ENCODE peak calls at places on chromosomes 5 and 9, in ten cellular contexts. One of them, this sample, is unnamed.
A peak's percentile ranks its signal among the peaks of the same experiment; 100 is the strongest.

GRCh38 chr9:114364528-114365041 is 23.2 kb downstream of the AKNA start:
- DNase-seq in lower leg skin: no peak
- DNase-seq in IMR-90: no peak
- DNase-seq in HCT116: no peak
- DNase-seq in adrenal gland: no peak
- DNase-seq in tibial nerve: no peak
- DNase-seq in transverse colon: no peak
- DNase-seq in sigmoid colon: no peak
- DNase-seq in spleen: no peak
- DNase-seq in K562: no peak
- DNase-seq in this sample: no peak

GRCh38 chr9:88537743-88538055 is 2.7 kb downstream of the NXNL2 start:
- DNase-seq in lower leg skin: peak; percentile 89
- DNase-seq in IMR-90: peak; percentile 87
- DNase-seq in HCT116: no peak
- DNase-seq in adrenal gland: peak; percentile 61
- DNase-seq in tibial nerve: peak; percentile 62
- DNase-seq in transverse colon: peak; percentile 20
- DNase-seq in sigmoid colon: peak; percentile 87
- DNase-seq in spleen: peak; percentile 58
- DNase-seq in K562: no peak
- DNase-seq in this sample: peak; percentile 94

GRCh38 chr5:112923148-112923917 is 1.3 kb upstream of the REEP5 start:
- DNase-seq in lower leg skin: no peak
- DNase-seq in IMR-90: no peak
- DNase-seq in HCT116: no peak
- DNase-seq in adrenal gland: no peak
- DNase-seq in tibial nerve: no peak
- DNase-seq in transverse colon: no peak
- DNase-seq in sigmoid colon: no peak
- DNase-seq in spleen: no peak
- DNase-seq in K562: no peak
- DNase-seq in this sample: no peak

GRCh38 chr9:112447283-112447761 is 39.3 kb upstream of the KIAA1958 start:
- DNase-seq in lower leg skin: no peak
- DNase-seq in IMR-90: peak; percentile 68
- DNase-seq in HCT116: no peak
- DNase-seq in adrenal gland: peak; percentile 35
- DNase-seq in tibial nerve: no peak
- DNase-seq in transverse colon: no peak
- DNase-seq in sigmoid colon: no peak
- DNase-seq in spleen: no peak
- DNase-seq in K562: no peak
- DNase-seq in this sample: no peak

GRCh38 chr5:36665638-36666037 is 59.2 kb downstream of the SLC1A3 start:
- DNase-seq in lower leg skin: no peak
- DNase-seq in IMR-90: no peak
- DNase-seq in HCT116: no peak
- DNase-seq in adrenal gland: no peak
- DNase-seq in tibial nerve: no peak
- DNase-seq in transverse colon: no peak
- DNase-seq in sigmoid colon: no peak
- DNase-seq in spleen: no peak
- DNase-seq in K562: no peak
- DNase-seq in this sample: no peak

GRCh38 chr5:132136906-132137305 is 63.3 kb downstream of the CSF2 start:
- DNase-seq in lower leg skin: no peak
- DNase-seq in IMR-90: peak; percentile 88
- DNase-seq in HCT116: no peak
- DNase-seq in adrenal gland: no peak
- DNase-seq in tibial nerve: no peak
- DNase-seq in transverse colon: no peak
- DNase-seq in sigmoid colon: no peak
- DNase-seq in spleen: no peak
- DNase-seq in K562: no peak
- DNase-seq in this sample: no peak

GRCh38 chr9:21317956-21318923 is 13.1 kb upstream of the IFNA5 start:
- DNase-seq in lower leg skin: no peak
- DNase-seq in IMR-90: peak; percentile 50
- DNase-seq in HCT116: no peak
- DNase-seq in adrenal gland: peak; percentile 39
- DNase-seq in tibial nerve: no peak
- DNase-seq in transverse colon: peak; percentile 18
- DNase-seq in sigmoid colon: peak; percentile 68
- DNase-seq in spleen: no peak
- DNase-seq in K562: no peak
- DNase-seq in this sample: no peak

GRCh38 chr5:109693535-109694152 is 3.9 kb downstream of the MAN2A1 start:
- DNase-seq in lower leg skin: no peak
- DNase-seq in IMR-90: peak; percentile 67
- DNase-seq in HCT116: no peak
- DNase-seq in adrenal gland: no peak
- DNase-seq in tibial nerve: no peak
- DNase-seq in transverse colon: no peak
- DNase-seq in sigmoid colon: no peak
- DNase-seq in spleen: no peak
- DNase-seq in K562: no peak
- DNase-seq in this sample: no peak

DNA sequence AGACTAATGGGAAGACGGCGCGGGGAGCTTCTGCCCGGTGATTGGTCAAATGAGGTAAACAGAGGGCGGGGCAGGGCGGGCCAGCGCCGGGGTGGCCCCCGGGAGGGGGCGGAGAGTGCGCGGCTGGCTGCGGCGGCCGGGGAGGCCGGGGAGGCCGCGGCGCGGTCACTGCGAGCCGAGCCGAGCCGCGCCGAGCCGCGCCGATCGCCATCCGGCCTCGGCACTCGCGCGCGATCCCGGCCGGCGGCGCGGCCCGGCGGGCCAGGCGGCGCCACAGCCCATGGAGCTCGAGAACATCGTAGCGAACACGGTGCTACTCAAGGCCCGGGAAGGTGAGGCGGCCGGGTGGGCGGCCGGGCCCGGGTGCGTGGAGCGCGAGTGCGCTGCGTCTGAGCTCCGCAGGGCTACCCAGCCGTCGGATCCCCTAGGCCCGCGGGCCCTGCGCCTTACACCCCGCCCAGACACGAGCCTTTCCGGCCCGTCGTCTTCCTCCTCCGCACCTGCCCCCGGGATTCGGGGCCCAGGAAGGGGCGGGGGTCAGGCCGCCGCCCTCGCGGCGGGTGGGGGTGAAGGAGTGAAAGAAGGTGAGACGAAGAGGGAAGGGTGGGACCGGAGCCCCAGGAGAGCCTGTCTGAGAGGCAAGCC is at the start of gene GRK6:
- DNase-seq in lower leg skin: peak; percentile 92
- DNase-seq in IMR-90: no peak
- DNase-seq in HCT116: no peak
- DNase-seq in adrenal gland: peak; percentile 63
- DNase-seq in tibial nerve: no peak
- DNase-seq in transverse colon: peak; percentile 78
- DNase-seq in sigmoid colon: peak; percentile 81
- DNase-seq in spleen: peak; percentile 96
- DNase-seq in K562: peak; percentile 72
- DNase-seq in this sample: peak; percentile 53
- TF ChIP-seq POLR2A in lower leg skin: no peak
- TF ChIP-seq POLR2A in IMR-90: peak; percentile 59
- TF ChIP-seq POLR2A in HCT116: no peak
- TF ChIP-seq POLR2A in adrenal gland: peak; percentile 87
- TF ChIP-seq POLR2A in tibial nerve: peak; percentile 60
- TF ChIP-seq POLR2A in transverse colon: peak; percentile 38
- TF ChIP-seq POLR2A in sigmoid colon: no peak
- TF ChIP-seq POLR2A in spleen: no peak
- TF ChIP-seq POLR2A in K562: no peak
- TF ChIP-seq POLR2A in this sample: peak; percentile 81

GRCh38 chr9:18466101-18466500 is 7.9 kb upstream of the ADAMTSL1 start:
- DNase-seq in lower leg skin: no peak
- DNase-seq in IMR-90: no peak
- DNase-seq in HCT116: no peak
- DNase-seq in adrenal gland: no peak
- DNase-seq in tibial nerve: no peak
- DNase-seq in transverse colon: no peak
- DNase-seq in sigmoid colon: no peak
- DNase-seq in spleen: no peak
- DNase-seq in K562: no peak
- DNase-seq in this sample: no peak

GRCh38 chr9:18457498-18457897 is 16.5 kb upstream of the ADAMTSL1 start:
- DNase-seq in lower leg skin: no peak
- DNase-seq in IMR-90: peak; percentile 42
- DNase-seq in HCT116: no peak
- DNase-seq in adrenal gland: no peak
- DNase-seq in tibial nerve: no peak
- DNase-seq in transverse colon: no peak
- DNase-seq in sigmoid colon: no peak
- DNase-seq in spleen: no peak
- DNase-seq in K562: no peak
- DNase-seq in this sample: no peak

GRCh38 chr9:18463991-18464390 is 10.0 kb upstream of the ADAMTSL1 start:
- DNase-seq in lower leg skin: no peak
- DNase-seq in IMR-90: peak; percentile 72
- DNase-seq in HCT116: no peak
- DNase-seq in adrenal gland: no peak
- DNase-seq in tibial nerve: no peak
- DNase-seq in transverse colon: no peak
- DNase-seq in sigmoid colon: no peak
- DNase-seq in spleen: no peak
- DNase-seq in K562: no peak
- DNase-seq in this sample: no peak

GRCh38 chr9:18459958-18460584 is 13.9 kb upstream of the ADAMTSL1 start:
- DNase-seq in lower leg skin: no peak
- DNase-seq in IMR-90: peak; percentile 76
- DNase-seq in HCT116: no peak
- DNase-seq in adrenal gland: no peak
- DNase-seq in tibial nerve: no peak
- DNase-seq in transverse colon: no peak
- DNase-seq in sigmoid colon: no peak
- DNase-seq in spleen: no peak
- DNase-seq in K562: no peak
- DNase-seq in this sample: no peak

GRCh38 chr9:18461496-18461895 is 12.5 kb upstream of the ADAMTSL1 start:
- DNase-seq in lower leg skin: no peak
- DNase-seq in IMR-90: no peak
- DNase-seq in HCT116: no peak
- DNase-seq in adrenal gland: no peak
- DNase-seq in tibial nerve: no peak
- DNase-seq in transverse colon: no peak
- DNase-seq in sigmoid colon: no peak
- DNase-seq in spleen: no peak
- DNase-seq in K562: no peak
- DNase-seq in this sample: no peak
- TF ChIP-seq POLR2A in lower leg skin: no peak
- TF ChIP-seq POLR2A in IMR-90: no peak
- TF ChIP-seq POLR2A in HCT116: no peak
- TF ChIP-seq POLR2A in adrenal gland: no peak
- TF ChIP-seq POLR2A in tibial nerve: no peak
- TF ChIP-seq POLR2A in transverse colon: no peak
- TF ChIP-seq POLR2A in sigmoid colon: no peak
- TF ChIP-seq POLR2A in spleen: no peak
- TF ChIP-seq POLR2A in K562: no peak
- TF ChIP-seq POLR2A in this sample: no peak

GRCh38 chr5:144191461-144191860 is 20.8 kb downstream of the KCTD16 start:
- DNase-seq in lower leg skin: no peak
- DNase-seq in IMR-90: no peak
- DNase-seq in HCT116: no peak
- DNase-seq in adrenal gland: no peak
- DNase-seq in tibial nerve: no peak
- DNase-seq in transverse colon: no peak
- DNase-seq in sigmoid colon: no peak
- DNase-seq in spleen: no peak
- DNase-seq in K562: no peak
- DNase-seq in this sample: no peak

GRCh38 chr5:144189800-144190429 is 19.2 kb downstream of the KCTD16 start:
- DNase-seq in lower leg skin: no peak
- DNase-seq in IMR-90: peak; percentile 93
- DNase-seq in HCT116: no peak
- DNase-seq in adrenal gland: peak; percentile 19
- DNase-seq in tibial nerve: no peak
- DNase-seq in transverse colon: peak; percentile 53
- DNase-seq in sigmoid colon: no peak
- DNase-seq in spleen: no peak
- DNase-seq in K562: no peak
- DNase-seq in this sample: peak; percentile 14

GRCh38 chr5:144191998-144192397 is 21.3 kb downstream of the KCTD16 start:
- DNase-seq in lower leg skin: no peak
- DNase-seq in IMR-90: peak; percentile 87
- DNase-seq in HCT116: peak; percentile 65
- DNase-seq in adrenal gland: no peak
- DNase-seq in tibial nerve: no peak
- DNase-seq in transverse colon: no peak
- DNase-seq in sigmoid colon: no peak
- DNase-seq in spleen: no peak
- DNase-seq in K562: peak; percentile 15
- DNase-seq in this sample: peak; percentile 18

GRCh38 chr5:144183254-144183889 is 12.7 kb downstream of the KCTD16 start:
- DNase-seq in lower leg skin: no peak
- DNase-seq in IMR-90: peak; percentile 85
- DNase-seq in HCT116: no peak
- DNase-seq in adrenal gland: no peak
- DNase-seq in tibial nerve: no peak
- DNase-seq in transverse colon: no peak
- DNase-seq in sigmoid colon: no peak
- DNase-seq in spleen: no peak
- DNase-seq in K562: peak; percentile 14
- DNase-seq in this sample: no peak

DNA sequence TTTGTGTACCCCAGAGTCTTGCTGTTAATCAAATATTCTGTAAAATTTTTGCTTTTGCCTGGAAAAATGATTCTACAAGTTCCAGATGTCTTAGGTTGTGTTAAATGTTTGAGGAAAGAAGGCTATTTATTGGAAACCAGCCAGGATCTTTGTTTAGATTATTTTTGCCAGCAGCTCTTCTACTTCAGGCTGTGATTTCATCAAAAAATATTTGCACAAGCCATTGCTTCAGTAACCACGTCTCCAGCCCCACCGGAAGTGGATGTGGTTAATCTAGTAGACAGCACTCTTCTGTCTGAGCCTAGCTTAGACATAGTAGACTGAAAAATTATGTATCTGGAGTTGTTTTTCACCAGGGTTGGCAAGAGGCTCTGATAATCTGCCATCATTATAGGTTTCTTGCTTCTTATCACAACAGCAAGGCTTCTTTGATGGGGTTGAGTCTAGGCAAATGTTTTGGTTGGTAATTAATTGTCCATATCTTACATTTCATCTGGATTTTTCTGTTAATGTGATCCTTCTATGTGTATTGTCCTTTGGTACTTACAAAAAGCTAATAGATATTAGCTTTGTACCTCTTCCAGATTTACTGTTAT is 17.1 kb downstream of the KCTD16 start:
- DNase-seq in lower leg skin: no peak
- DNase-seq in IMR-90: peak; percentile 99
- DNase-seq in HCT116: no peak
- DNase-seq in adrenal gland: peak; percentile 50
- DNase-seq in tibial nerve: no peak
- DNase-seq in transverse colon: peak; percentile 69
- DNase-seq in sigmoid colon: peak; percentile 81
- DNase-seq in spleen: peak; percentile 87
- DNase-seq in K562: no peak
- DNase-seq in this sample: no peak
- TF ChIP-seq POLR2A in lower leg skin: no peak
- TF ChIP-seq POLR2A in IMR-90: no peak
- TF ChIP-seq POLR2A in HCT116: no peak
- TF ChIP-seq POLR2A in adrenal gland: no peak
- TF ChIP-seq POLR2A in tibial nerve: no peak
- TF ChIP-seq POLR2A in transverse colon: no peak
- TF ChIP-seq POLR2A in sigmoid colon: no peak
- TF ChIP-seq POLR2A in spleen: no peak
- TF ChIP-seq POLR2A in K562: no peak
- TF ChIP-seq POLR2A in this sample: no peak

GRCh38 chr9:127904518-127904887 is 5.1 kb upstream of the ST6GALNAC6 start:
- DNase-seq in lower leg skin: no peak
- DNase-seq in IMR-90: no peak
- DNase-seq in HCT116: no peak
- DNase-seq in adrenal gland: peak; percentile 47
- DNase-seq in tibial nerve: no peak
- DNase-seq in transverse colon: no peak
- DNase-seq in sigmoid colon: peak; percentile 74
- DNase-seq in spleen: peak; percentile 86
- DNase-seq in K562: no peak
- DNase-seq in this sample: no peak
- TF ChIP-seq POLR2A in lower leg skin: no peak
- TF ChIP-seq POLR2A in IMR-90: no peak
- TF ChIP-seq POLR2A in HCT116: no peak
- TF ChIP-seq POLR2A in adrenal gland: no peak
- TF ChIP-seq POLR2A in tibial nerve: no peak
- TF ChIP-seq POLR2A in transverse colon: no peak
- TF ChIP-seq POLR2A in sigmoid colon: no peak
- TF ChIP-seq POLR2A in spleen: no peak
- TF ChIP-seq POLR2A in K562: no peak
- TF ChIP-seq POLR2A in this sample: no peak

This sample was measured in H54.